ENCODE peak calls at places on chromosomes 5 and 9, in six cellular contexts. J is mammary epithelial cell, L is uterus, H is AG09309, C is GM23248, R is cardiac fibroblast. I is an unnamed sample.

GRCh38 chr9:121861501-121862180 is 210.2 kb downstream of the DAB2IP start:
- DNase-seq in J (no peak), L (no peak), H (no peak), C (peak), R (no peak), I (no peak)

GRCh38 chr5:6745706-6746217 is 32.5 kb downstream of the TENT4A start:
- DNase-seq in J (peak), L (no peak), H (no peak), C (peak), R (peak), I (no peak)

GRCh38 chr5:146732966-146733365 is 145.6 kb downstream of the PPP2R2B start:
- DNase-seq in J (no peak), L (no peak), H (no peak), C (no peak), R (peak), I (no peak)

GRCh38 chr9:37583522-37584121 is 7.4 kb upstream of the FBXO10 start:
- DNase-seq in J (no peak), L (no peak), H (no peak), C (no peak), R (no peak), I (no peak)

GRCh38 chr9:120365386-120365785 is 214.6 kb downstream of the CDK5RAP2 start:
- DNase-seq in J (no peak), L (no peak), H (no peak), C (no peak), R (no peak), I (no peak)

GRCh38 chr5:59107692-59108091 is 524.8 kb downstream of the RAB3C start:
- DNase-seq in J (peak), L (no peak), H (no peak), C (peak), R (peak), I (no peak)

GRCh38 chr9:89810434-89810833 is 205.6 kb downstream of the GADD45G start:
- DNase-seq in J (no peak), L (no peak), H (no peak), C (no peak), R (no peak), I (no peak)

GRCh38 chr5:134735243-134735642 is 3.1 kb upstream of the CAMLG start:
- DNase-seq in J (no peak), L (no peak), H (no peak), C (no peak), R (no peak), I (no peak)

GRCh38 chr9:134680393-134681060 is 38.9 kb downstream of the COL5A1 start:
- DNase-seq in J (no peak), L (no peak), H (no peak), C (no peak), R (no peak), I (peak)

GRCh38 chr5:127425037-127425436 is 92.4 kb upstream of the PRRC1 start:
- DNase-seq in J (no peak), L (no peak), H (no peak), C (no peak), R (no peak), I (no peak)

GRCh38 chr9:21381752-21382339 is 3.4 kb downstream of the IFNA2 start:
- DNase-seq in J (no peak), L (no peak), H (no peak), C (no peak), R (no peak), I (no peak)

DNA sequence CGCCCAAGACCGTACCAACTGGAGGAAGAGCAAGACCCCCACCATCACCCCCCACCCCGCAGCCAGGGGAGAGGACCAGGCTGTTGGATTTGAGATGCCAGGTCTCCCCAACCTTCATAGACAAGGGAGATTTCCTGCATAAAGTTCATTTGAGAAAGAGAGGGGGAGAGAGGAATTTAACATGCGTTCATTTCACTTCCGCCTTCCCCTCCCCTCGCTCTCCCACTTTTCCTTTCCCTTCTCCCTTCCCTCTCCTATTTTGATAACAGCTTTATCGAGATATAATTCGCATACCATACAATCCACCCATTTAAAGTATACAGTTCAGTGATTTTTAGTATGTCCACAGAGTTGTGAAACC is 4.2 kb upstream of the NKX2-5 start:
- DNase-seq in J (no peak), L (no peak), H (no peak), C (no peak), R (no peak), I (no peak)
- H3K4me3 ChIP-seq in J (no peak), L (no peak), H (no peak), C (no peak), R (no peak), I (no peak)

GRCh38 chr9:19233344-19233743 is 2.9 kb downstream of the DENND4C start:
- DNase-seq in J (no peak), L (no peak), H (no peak), C (peak), R (no peak), I (no peak)
- H3K4me3 ChIP-seq in J (peak), L (no peak), H (no peak), C (peak), R (peak), I (no peak)

GRCh38 chr9:69023650-69024049 is 9.7 kb upstream of the PRKACG start:
- DNase-seq in J (no peak), L (no peak), H (no peak), C (no peak), R (no peak), I (no peak)
- H3K4me3 ChIP-seq in J (no peak), L (peak), H (no peak), C (no peak), R (no peak), I (no peak)

GRCh38 chr5:31271567-31271966 is 78.1 kb downstream of the CDH6 start:
- DNase-seq in J (no peak), L (no peak), H (no peak), C (no peak), R (no peak), I (no peak)

GRCh38 chr5:31270396-31270795 is 76.9 kb downstream of the CDH6 start:
- DNase-seq in J (no peak), L (no peak), H (no peak), C (peak), R (peak), I (no peak)

GRCh38 chr5:31273161-31273560 is 79.7 kb downstream of the CDH6 start:
- DNase-seq in J (no peak), L (no peak), H (no peak), C (no peak), R (no peak), I (no peak)

GRCh38 chr5:31273631-31274378 is 80.3 kb downstream of the CDH6 start:
- DNase-seq in J (no peak), L (no peak), H (no peak), C (no peak), R (peak), I (no peak)

GRCh38 chr5:31269259-31269658 is 75.8 kb downstream of the CDH6 start:
- DNase-seq in J (no peak), L (no peak), H (no peak), C (no peak), R (no peak), I (no peak)
- H3K4me3 ChIP-seq in J (no peak), L (no peak), H (no peak), C (no peak), R (no peak), I (no peak)

GRCh38 chr9:92140074-92140753 is 25.0 kb upstream of the SPTLC1 start:
- DNase-seq in J (peak), L (peak), H (no peak), C (peak), R (peak), I (peak)
- H3K4me3 ChIP-seq in J (no peak), L (peak), H (no peak), C (peak), R (no peak), I (no peak)

GRCh38 chr5:150642991-150643710 is 2.7 kb downstream of the SYNPO start:
- DNase-seq in J (no peak), L (no peak), H (no peak), C (no peak), R (no peak), I (peak)

GRCh38 chr5:150641826-150642566 is 1.5 kb downstream of the SYNPO start:
- DNase-seq in J (no peak), L (no peak), H (no peak), C (peak), R (peak), I (peak)

GRCh38 chr5:150644058-150644457 is 3.6 kb downstream of the SYNPO start:
- DNase-seq in J (no peak), L (no peak), H (no peak), C (no peak), R (no peak), I (peak)

GRCh38 chr5:150641006-150641570 is 628 bp downstream of the SYNPO start:
- DNase-seq in J (no peak), L (peak), H (peak), C (peak), R (peak), I (peak)

DNA sequence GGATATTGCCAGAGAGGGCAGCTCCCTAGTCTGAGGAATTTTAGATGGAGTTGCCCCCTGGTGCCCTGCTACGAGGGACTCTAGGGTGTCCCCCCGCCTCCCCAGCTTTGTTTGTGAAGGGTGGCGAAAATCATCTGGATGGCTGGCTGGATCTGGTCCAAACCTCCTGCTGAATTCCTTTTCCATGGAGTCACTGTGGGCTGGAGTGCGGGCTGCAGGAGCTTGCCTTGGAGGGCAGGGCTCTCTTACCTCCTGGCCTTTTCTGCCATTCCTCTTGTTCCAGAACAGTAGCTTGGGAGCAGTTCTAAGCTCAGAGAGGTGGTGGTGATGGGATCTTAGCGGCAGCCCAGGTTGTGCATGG is 2.1 kb downstream of the SYNPO start:
- DNase-seq in J (peak), L (peak), H (peak), C (peak), R (peak), I (peak)
- H3K4me3 ChIP-seq in J (no peak), L (no peak), H (peak), C (peak), R (peak), I (no peak)

GRCh38 chr9:114499941-114500528 is 5.2 kb downstream of the WHRN start:
- DNase-seq in J (no peak), L (no peak), H (no peak), C (no peak), R (no peak), I (no peak)

GRCh38 chr9:114500583-114501292 is 4.5 kb downstream of the WHRN start:
- DNase-seq in J (no peak), L (no peak), H (no peak), C (no peak), R (no peak), I (no peak)

GRCh38 chr9:114503009-114503408 is 2.3 kb downstream of the WHRN start:
- DNase-seq in J (no peak), L (no peak), H (no peak), C (no peak), R (no peak), I (no peak)

GRCh38 chr9:114503522-114504340 is 1.5 kb downstream of the WHRN start:
- DNase-seq in J (no peak), L (no peak), H (no peak), C (no peak), R (no peak), I (no peak)

DNA sequence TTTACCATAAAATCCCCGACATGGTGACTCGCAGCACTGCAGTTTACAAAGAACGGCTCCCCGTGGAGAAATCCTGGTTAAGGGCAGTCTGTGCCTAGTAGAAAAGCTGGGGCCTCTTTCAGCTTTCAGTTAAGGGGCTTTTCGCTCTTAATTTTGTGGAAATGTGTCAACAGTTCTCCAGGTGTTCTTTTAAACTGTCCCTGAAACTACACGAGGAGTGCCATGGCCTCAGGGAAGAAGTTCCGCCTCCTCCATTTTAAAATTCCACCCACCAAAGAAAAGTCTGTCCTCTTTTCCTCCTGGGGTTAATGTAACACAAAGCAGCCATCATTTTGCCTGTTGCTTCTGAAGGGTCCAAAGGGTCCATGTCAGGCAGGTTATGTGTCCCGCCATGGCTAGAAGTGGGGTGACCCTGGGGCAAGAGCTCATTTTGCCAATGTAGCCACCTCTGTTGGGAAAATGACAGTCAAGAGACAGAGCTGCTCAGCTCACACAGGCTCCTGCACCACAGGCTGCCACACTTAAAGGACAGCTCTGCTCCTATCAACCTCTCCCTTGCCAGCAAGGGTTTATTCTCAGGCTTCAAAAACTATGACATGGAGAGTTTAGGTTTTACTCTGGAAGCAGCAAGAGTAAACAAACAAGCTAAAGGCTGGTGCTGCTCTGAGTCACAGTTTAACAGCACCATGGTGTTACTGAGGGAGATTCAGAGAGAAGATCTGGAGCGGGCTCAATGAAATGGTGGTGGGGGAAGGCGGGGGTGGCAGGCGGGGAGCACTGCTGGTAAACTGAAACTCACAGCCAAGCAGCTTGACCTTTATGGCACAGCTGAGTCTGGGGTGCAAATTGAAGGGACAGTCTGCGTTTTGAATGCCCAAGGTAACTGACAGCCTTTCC is 3.2 kb downstream of the WHRN start:
- DNase-seq in J (peak), L (no peak), H (peak), C (peak), R (no peak), I (no peak)
- H3K4me3 ChIP-seq in J (peak), L (peak), H (no peak), C (no peak), R (no peak), I (no peak)

GRCh38 chr5:54525226-54525625 is 7.7 kb downstream of the SNX18 start:
- DNase-seq in J (no peak), L (no peak), H (no peak), C (no peak), R (no peak), I (no peak)

GRCh38 chr5:54523534-54523933 is 6.0 kb downstream of the SNX18 start:
- DNase-seq in J (no peak), L (no peak), H (no peak), C (no peak), R (no peak), I (no peak)

GRCh38 chr5:54524082-54524481 is 6.5 kb downstream of the SNX18 start:
- DNase-seq in J (no peak), L (no peak), H (no peak), C (no peak), R (no peak), I (no peak)

GRCh38 chr5:54525692-54526091 is 8.1 kb downstream of the SNX18 start:
- DNase-seq in J (no peak), L (no peak), H (no peak), C (no peak), R (no peak), I (no peak)

GRCh38 chr5:54524704-54525103 is 7.1 kb downstream of the SNX18 start:
- DNase-seq in J (no peak), L (no peak), H (no peak), C (peak), R (no peak), I (peak)
- H3K4me3 ChIP-seq in J (no peak), L (peak), H (no peak), C (peak), R (no peak), I (peak)